ENCODE peak calls at places on chromosomes 2 and 18, in nine cellular contexts. Y, U, A, H, M, X, F, K and J are unnamed samples.

GRCh38 chr2:240348522-240348921 is 86.9 kb upstream of the GPC1 start:
- DNase-seq in U (no peak), H (no peak), M (no peak), K (peak), Y (no peak), A (no peak), F (no peak), X (no peak), J (no peak)

GRCh38 chr2:46970334-46971288 is 55.0 kb upstream of the MCFD2 start:
- DNase-seq in A (peak), F (peak), X (peak), U (peak), M (no peak), K (peak), Y (no peak), H (peak), J (peak)

GRCh38 chr2:233449071-233449901 is 95.0 kb downstream of the DGKD start:
- DNase-seq in H (peak), F (peak), K (peak), U (peak), Y (no peak), M (no peak), X (no peak), A (no peak), J (peak)

GRCh38 chr2:193584001-193584400 is 1389.3 kb upstream of the TMEFF2 start:
- DNase-seq in X (no peak), M (no peak), H (peak), U (no peak), Y (no peak), K (no peak), F (no peak), A (no peak), J (peak)

GRCh38 chr2:238151628-238152235 is 7.0 kb upstream of the ERFE start:
- DNase-seq in U (no peak), K (no peak), Y (no peak), H (no peak), M (no peak), F (no peak), X (no peak), A (no peak), J (no peak)

GRCh38 chr2:241153616-241154015 is 3.3 kb downstream of the PPP1R7 start:
- DNase-seq in F (no peak), H (no peak), U (no peak), A (no peak), M (no peak), K (no peak), X (no peak), Y (no peak), J (no peak)

GRCh38 chr2:222290691-222291484 is 7.9 kb downstream of the PAX3 start:
- DNase-seq in M (no peak), Y (no peak), F (no peak), H (no peak), X (no peak), K (no peak), U (no peak), A (no peak), J (no peak)

GRCh38 chr2:1708476-1709334 is 35.6 kb downstream of the PXDN start:
- DNase-seq in X (no peak), F (no peak), M (no peak), K (no peak), A (no peak), Y (no peak), H (no peak), U (no peak), J (no peak)

GRCh38 chr2:24438106-24438505 is 52.9 kb upstream of the NCOA1 start:
- DNase-seq in H (no peak), F (no peak), U (no peak), Y (peak), M (no peak), A (no peak), X (no peak), K (no peak), J (no peak)

GRCh38 chr2:134284119-134284670 is 30.3 kb downstream of the MGAT5 start:
- DNase-seq in U (no peak), Y (peak), F (no peak), A (no peak), X (no peak), H (no peak), K (no peak), M (no peak), J (no peak)

GRCh38 chr18:49612515-49613033 is 50.7 kb downstream of the LIPG start:
- DNase-seq in X (no peak), A (no peak), K (no peak), Y (no peak), M (peak), F (no peak), U (no peak), H (no peak), J (no peak)

GRCh38 chr2:166314022-166314759 is 61.6 kb downstream of the SCN9A start:
- DNase-seq in U (no peak), H (no peak), M (no peak), Y (peak), X (no peak), F (no peak), A (no peak), K (no peak), J (no peak)

GRCh38 chr2:64945973-64946736 is 43.0 kb upstream of the SLC1A4 start:
- DNase-seq in H (no peak), M (peak), U (no peak), A (no peak), K (no peak), F (no peak), X (no peak), Y (no peak), J (peak)

GRCh38 chr2:47354013-47354816 is 48.7 kb upstream of the MSH2 start:
- DNase-seq in K (no peak), A (no peak), M (no peak), U (no peak), H (no peak), F (no peak), X (no peak), Y (no peak), J (peak)

GRCh38 chr18:1104265-1104792 is 199.7 kb downstream of the ADCYAP1 start:
- DNase-seq in F (no peak), A (no peak), Y (no peak), M (no peak), K (no peak), U (no peak), H (no peak), X (no peak), J (no peak)

GRCh38 chr18:36109737-36110136 is 19.4 kb downstream of the SLC39A6 start:
- DNase-seq in U (no peak), F (no peak), H (no peak), Y (no peak), A (no peak), K (no peak), X (no peak), M (no peak), J (no peak)

GRCh38 chr2:152466041-152466440 is 131.1 kb downstream of the FMNL2 start:
- DNase-seq in K (peak), F (no peak), A (no peak), M (no peak), H (peak), Y (no peak), U (peak), X (no peak), J (no peak)

GRCh38 chr2:19774788-19775156 is 127.0 kb downstream of the TTC32 start:
- DNase-seq in H (no peak), X (no peak), M (no peak), U (no peak), F (no peak), Y (no peak), K (no peak), A (no peak), J (no peak)

GRCh38 chr18:56068030-56068671 is 480.2 kb upstream of the TCF4 start:
- DNase-seq in Y (peak), U (peak), F (no peak), M (no peak), H (no peak), K (no peak), A (no peak), X (no peak), J (no peak)

GRCh38 chr2:169980001-169980400 is 152.7 kb downstream of the UBR3 start:
- DNase-seq in F (no peak), X (no peak), A (no peak), H (no peak), M (no peak), Y (no peak), U (no peak), K (no peak), J (no peak)

GRCh38 chr18:45837283-45838070 is 12.0 kb downstream of the SIGLEC15 start:
- DNase-seq in Y (no peak), X (no peak), U (no peak), H (peak), M (no peak), A (peak), K (no peak), F (no peak), J (peak)

GRCh38 chr18:75524852-75525251 is 97.3 kb upstream of the SMIM21 start:
- DNase-seq in X (no peak), A (no peak), Y (no peak), U (no peak), F (no peak), K (no peak), H (no peak), M (no peak), J (no peak)

GRCh38 chr2:26847663-26848335 is at the start of gene DPYSL5:
- DNase-seq in F (no peak), K (no peak), H (no peak), U (peak), Y (no peak), A (no peak), M (no peak), X (no peak), J (no peak)

GRCh38 chr2:15189236-15189635 is 371.9 kb downstream of the NBAS start:
- DNase-seq in K (no peak), H (no peak), U (no peak), M (no peak), X (no peak), Y (no peak), F (no peak), A (no peak), J (no peak)

GRCh38 chr2:158745067-158745865 is 49.9 kb upstream of the DAPL1 start:
- DNase-seq in U (peak), H (peak), X (no peak), K (no peak), A (peak), Y (peak), F (no peak), M (peak), J (no peak)

GRCh38 chr18:67217551-67218166 is 298.9 kb downstream of the DSEL start:
- DNase-seq in A (no peak), F (peak), H (no peak), K (no peak), Y (peak), X (peak), U (peak), M (peak), J (no peak)

GRCh38 chr2:234178309-234179030 is 128.0 kb downstream of the SPP2 start:
- DNase-seq in M (no peak), K (no peak), H (no peak), X (no peak), F (no peak), A (no peak), U (no peak), Y (no peak), J (no peak)

GRCh38 chr2:190546734-190547133 is 12.2 kb upstream of the NEMP2 start:
- DNase-seq in A (no peak), M (no peak), F (no peak), K (no peak), Y (no peak), H (no peak), U (no peak), X (no peak), J (no peak)

GRCh38 chr2:214376631-214377624 is 33.9 kb upstream of the VWC2L start:
- DNase-seq in U (no peak), X (no peak), A (no peak), M (no peak), H (no peak), F (no peak), K (no peak), Y (no peak), J (no peak)

GRCh38 chr2:191376981-191377629 is 131.9 kb downstream of the MYO1B start:
- DNase-seq in H (peak), X (peak), F (peak), M (no peak), Y (peak), K (peak), U (peak), A (peak), J (no peak)

GRCh38 chr18:49690307-49690706 is 123.0 kb downstream of the ACAA2 start:
- DNase-seq in F (no peak), Y (peak), U (no peak), X (no peak), M (no peak), A (no peak), H (no peak), K (no peak), J (no peak)

GRCh38 chr2:148967484-148967883 is 71.0 kb upstream of the LYPD6B start:
- DNase-seq in K (no peak), H (no peak), A (no peak), F (no peak), Y (no peak), U (no peak), M (no peak), X (no peak), J (no peak)

GRCh38 chr2:241894056-241894641 is 24.6 kb downstream of the RTP5 start:
- DNase-seq in M (no peak), Y (no peak), F (peak), H (no peak), A (peak), X (no peak), K (peak), U (peak), J (peak)

GRCh38 chr2:26668041-26668440 is 24.5 kb upstream of the KCNK3 start:
- DNase-seq in M (no peak), F (no peak), U (no peak), H (no peak), X (no peak), K (no peak), Y (no peak), A (no peak), J (no peak)

GRCh38 chr2:170361359-170361936 is 183.5 kb downstream of the MYO3B start:
- DNase-seq in K (no peak), X (no peak), F (no peak), U (no peak), H (no peak), A (peak), M (peak), Y (no peak), J (no peak)

GRCh38 chr2:240387669-240388358 is 47.6 kb upstream of the GPC1 start:
- DNase-seq in A (peak), M (no peak), U (peak), K (peak), H (no peak), X (peak), F (peak), Y (peak), J (peak)

GRCh38 chr18:7177131-7177744 is 53.7 kb upstream of the LRRC30 start:
- DNase-seq in Y (peak), K (no peak), X (no peak), U (peak), A (no peak), H (no peak), F (peak), M (no peak), J (no peak)

GRCh38 chr18:23927821-23928746 is 86.5 kb upstream of the TTC39C start:
- DNase-seq in F (no peak), Y (no peak), M (no peak), K (no peak), H (no peak), A (no peak), U (no peak), X (no peak), J (no peak)

GRCh38 chr2:226661789-226662545 is 137.7 kb downstream of the IRS1 start:
- DNase-seq in A (peak), U (peak), Y (peak), M (no peak), F (no peak), H (no peak), K (peak), X (peak), J (no peak)

DNA sequence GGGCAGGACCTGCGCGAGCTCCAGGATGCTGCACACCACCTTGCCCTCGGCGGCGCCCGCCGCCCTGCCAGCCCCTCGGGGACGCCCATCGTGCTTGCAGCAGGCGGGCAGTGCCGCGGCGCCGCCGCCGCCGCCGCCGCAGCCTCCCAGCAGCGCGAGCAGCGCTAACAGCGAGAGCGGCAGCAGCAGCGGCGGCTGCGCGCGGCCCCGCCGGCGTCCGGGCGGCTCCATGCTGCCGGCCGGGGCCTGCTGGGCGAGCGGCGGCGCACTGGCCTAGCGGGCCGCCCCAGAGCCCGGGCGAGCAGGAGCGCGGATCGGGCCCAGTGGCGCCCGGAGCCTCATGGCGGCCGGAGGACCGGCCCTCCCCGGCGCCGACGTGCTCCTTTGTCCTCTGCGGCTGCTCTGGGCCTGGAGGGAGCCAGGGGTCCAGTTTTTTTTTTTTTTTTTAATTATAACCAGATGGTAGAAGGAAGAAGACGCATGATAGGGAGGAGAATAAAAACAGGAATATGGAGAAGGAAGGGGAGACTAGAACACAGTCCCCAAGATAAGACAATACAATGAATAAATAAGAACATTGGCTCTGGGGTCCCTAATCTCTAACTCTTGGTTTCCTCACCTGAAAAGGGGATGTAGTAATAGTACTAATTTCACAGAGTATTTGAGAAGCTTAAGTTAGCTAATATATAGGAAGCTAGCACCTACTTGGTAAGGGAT is 17.1 kb upstream of the ANKRD62 start:
- DNase-seq in X (no peak), H (no peak), M (no peak), Y (no peak), F (no peak), K (no peak), A (no peak), U (no peak), J (peak)
- H3K4me3 ChIP-seq in X (peak), H (no peak), M (no peak), Y (no peak), F (peak), K (peak), A (no peak), U (peak), J (no peak)

GRCh38 chr2:12033494-12033893 is 287.1 kb downstream of the LPIN1 start:
- DNase-seq in M (no peak), X (no peak), H (no peak), F (no peak), K (no peak), A (no peak), Y (no peak), U (no peak), J (no peak)

GRCh38 chr2:12031871-12032270 is 285.4 kb downstream of the LPIN1 start:
- DNase-seq in U (no peak), A (no peak), M (no peak), X (no peak), H (no peak), F (no peak), Y (no peak), K (no peak), J (peak)

GRCh38 chr2:12032421-12032820 is 286.0 kb downstream of the LPIN1 start:
- DNase-seq in U (no peak), A (no peak), M (peak), Y (no peak), H (no peak), K (no peak), F (no peak), X (no peak), J (no peak)

GRCh38 chr2:12034303-12034861 is 287.9 kb downstream of the LPIN1 start:
- DNase-seq in X (no peak), Y (no peak), K (no peak), H (no peak), A (no peak), F (no peak), U (no peak), M (no peak), J (no peak)

GRCh38 chr2:12032975-12033374 is 286.5 kb downstream of the LPIN1 start:
- DNase-seq in X (no peak), H (no peak), M (no peak), U (no peak), Y (no peak), K (no peak), F (no peak), A (no peak), J (no peak)
- H3K4me3 ChIP-seq in X (no peak), H (no peak), M (no peak), U (no peak), Y (no peak), K (no peak), F (no peak), A (no peak), J (no peak)

DNA sequence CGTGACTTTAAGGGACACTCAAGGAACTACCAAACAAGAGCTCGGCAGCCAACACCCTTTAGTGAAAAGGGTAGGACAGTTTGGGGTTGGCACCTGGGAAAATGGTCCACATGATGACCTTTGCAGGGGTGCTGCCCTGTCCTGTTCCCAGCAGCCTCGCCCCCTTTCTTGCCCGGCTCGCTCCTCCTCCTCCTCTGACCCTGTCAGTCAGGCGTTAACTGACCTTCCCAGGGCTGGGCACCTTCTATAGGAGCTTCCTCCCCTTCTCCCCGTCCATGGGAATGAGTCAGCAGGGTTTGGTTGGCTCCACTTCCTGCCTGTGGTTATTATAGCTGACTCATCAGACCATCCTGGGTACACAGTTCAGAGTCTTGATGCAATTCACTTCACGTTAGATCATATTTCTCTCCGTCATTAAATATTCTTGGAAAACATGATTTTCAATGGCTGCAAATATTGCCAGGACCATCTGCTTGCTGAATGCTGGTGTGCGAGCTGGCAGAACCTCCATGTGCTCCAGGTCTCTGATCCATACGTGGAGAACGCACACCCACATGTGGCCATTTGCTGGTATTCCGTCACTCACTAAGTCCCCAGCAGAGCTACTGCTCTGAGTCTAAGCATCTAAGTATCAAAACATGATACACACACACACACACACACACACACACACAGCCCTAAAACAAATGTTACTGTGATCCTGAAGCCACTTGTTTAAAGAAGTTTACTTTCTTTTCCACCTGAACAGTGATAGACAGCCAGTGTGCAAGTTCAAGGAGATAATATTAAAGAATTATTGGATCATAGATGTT is 185.0 kb downstream of the ANAPC1 start:
- DNase-seq in U (no peak), A (peak), K (peak), Y (peak), H (peak), X (peak), M (no peak), F (peak), J (peak)
- H3K4me3 ChIP-seq in U (no peak), A (peak), K (no peak), Y (peak), H (peak), X (peak), M (no peak), F (no peak), J (peak)

GRCh38 chr2:100813527-100813926 is 6.4 kb upstream of the NPAS2 start:
- DNase-seq in K (no peak), U (no peak), H (no peak), A (no peak), Y (peak), M (no peak), X (no peak), F (no peak), J (no peak)
- H3K4me3 ChIP-seq in K (no peak), U (no peak), H (no peak), A (no peak), Y (no peak), M (no peak), X (peak), F (no peak), J (no peak)

DNA sequence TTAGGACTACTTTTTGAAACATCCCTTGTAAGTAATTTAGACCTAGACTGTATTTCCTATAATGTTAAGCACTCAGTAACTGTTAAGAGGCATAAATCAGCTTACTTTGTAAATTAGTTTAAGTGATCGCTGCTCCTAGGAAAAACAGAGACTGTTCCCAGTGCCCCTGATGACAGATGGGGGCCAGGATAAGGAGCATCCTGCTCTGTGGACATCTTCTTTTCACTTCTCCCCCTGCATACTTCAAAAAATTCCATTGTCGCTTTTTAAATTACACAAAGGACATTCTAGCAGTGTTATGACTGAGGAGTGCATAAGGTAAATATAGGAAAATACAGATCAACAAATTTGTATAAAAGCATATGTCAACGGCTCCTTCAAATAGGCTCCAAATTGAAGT is 161.9 kb upstream of the ZNF516 start:
- DNase-seq in H (no peak), M (no peak), X (no peak), U (no peak), Y (no peak), A (no peak), K (no peak), F (no peak), J (no peak)
- H3K4me3 ChIP-seq in H (no peak), M (no peak), X (no peak), U (no peak), Y (no peak), A (no peak), K (no peak), F (no peak), J (no peak)